ENCODE peak calls at places on chromosomes 11 and 22, in four cellular contexts. One of them, this sample, is unnamed.

GRCh38 chr11:117829369-117829725 is 4.8 kb upstream of the FXYD2 start:
- DNase-seq in GM12891: no peak
- DNase-seq in GM12878: no peak
- DNase-seq in K562: no peak
- DNase-seq in this sample: no peak

GRCh38 chr11:95625164-95626017 is 164.2 kb downstream of the FAM76B start:
- DNase-seq in GM12891: no peak
- DNase-seq in GM12878: no peak
- DNase-seq in K562: no peak
- DNase-seq in this sample: no peak

GRCh38 chr22:36349726-36350125 is 38.0 kb downstream of the MYH9 start:
- DNase-seq in GM12891: no peak
- DNase-seq in K562: no peak
- DNase-seq in GM12878: no peak
- DNase-seq in this sample: no peak

GRCh38 chr11:62575156-62575555 is 1.5 kb upstream of the EEF1G start:
- DNase-seq in GM12878: no peak
- DNase-seq in K562: no peak
- DNase-seq in GM12891: no peak
- DNase-seq in this sample: peak

GRCh38 chr11:92782806-92783205 is 186.6 kb upstream of the MTNR1B start:
- DNase-seq in GM12891: no peak
- DNase-seq in K562: no peak
- DNase-seq in GM12878: no peak
- DNase-seq in this sample: no peak

GRCh38 chr11:126115820-126116319 is 53.2 kb upstream of the CDON start:
- DNase-seq in GM12878: no peak
- DNase-seq in GM12891: no peak
- DNase-seq in K562: no peak
- DNase-seq in this sample: no peak

GRCh38 chr11:75576445-75577049 is 14.5 kb downstream of the SERPINH1 start:
- DNase-seq in K562: no peak
- DNase-seq in GM12891: peak
- DNase-seq in GM12878: peak
- DNase-seq in this sample: no peak

GRCh38 chr22:34886812-34887211 is 179.1 kb upstream of the ISX start:
- DNase-seq in K562: no peak
- DNase-seq in GM12878: no peak
- DNase-seq in GM12891: no peak
- DNase-seq in this sample: no peak

GRCh38 chr11:13668957-13669521 is 571 bp downstream of the FAR1 start:
- DNase-seq in K562: peak
- DNase-seq in GM12891: no peak
- DNase-seq in GM12878: no peak
- DNase-seq in this sample: no peak

GRCh38 chr22:21933413-21933812 is 19.2 kb downstream of the PPM1F start:
- DNase-seq in GM12878: no peak
- DNase-seq in K562: no peak
- DNase-seq in GM12891: no peak
- DNase-seq in this sample: no peak

DNA sequence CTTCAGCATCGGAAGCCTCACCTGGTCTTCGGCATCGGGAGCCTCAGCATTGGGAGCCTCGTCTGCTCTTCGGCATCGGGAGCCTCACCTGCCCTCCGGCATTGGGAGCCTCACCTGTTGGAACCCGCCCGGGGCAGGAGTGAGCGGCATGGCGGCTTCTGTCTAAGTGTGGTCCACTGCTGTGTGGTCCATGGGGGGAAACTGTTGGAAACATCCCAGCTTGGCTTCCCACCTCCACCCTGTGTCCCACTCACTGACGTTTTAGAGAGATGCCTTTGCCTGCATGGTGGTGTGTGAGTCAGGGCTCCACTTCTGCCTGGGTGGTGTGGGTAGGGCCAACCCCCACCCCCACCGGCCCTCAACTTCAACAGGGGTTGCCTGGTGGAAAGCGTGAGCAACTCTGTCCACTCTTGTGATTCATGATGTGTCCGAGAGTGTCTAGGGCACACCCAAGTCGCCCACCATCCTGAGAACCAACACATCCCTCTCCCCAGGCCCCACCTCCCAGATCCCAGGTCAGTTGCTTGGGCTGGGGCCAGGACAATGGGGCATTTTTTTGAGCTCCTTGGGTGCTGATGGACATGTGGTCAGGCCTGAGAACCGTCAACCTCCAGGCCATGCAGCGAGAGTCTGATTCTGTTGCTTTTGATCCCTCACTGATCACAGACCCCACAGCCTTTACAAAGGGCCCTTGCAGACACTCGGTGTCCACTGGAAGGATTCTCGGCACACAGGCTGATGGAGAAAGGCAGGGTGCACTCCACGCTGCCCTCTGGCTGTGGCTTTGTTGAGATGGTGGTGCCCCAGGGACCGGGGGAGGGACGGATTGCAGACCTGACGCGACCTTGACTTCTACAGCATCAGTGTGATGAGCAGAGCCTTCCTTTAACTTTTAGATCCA is 406.7 kb downstream of the TBC1D22A start:
- DNase-seq in GM12891: no peak
- DNase-seq in K562: no peak
- DNase-seq in GM12878: no peak
- DNase-seq in this sample: no peak
- TF ChIP-seq SPI1 in GM12891: no peak
- TF ChIP-seq SPI1 in K562: no peak
- TF ChIP-seq SPI1 in GM12878: no peak
- TF ChIP-seq SPI1 in this sample: no peak

GRCh38 chr11:130904380-130904779 is 11.9 kb downstream of the SNX19 start:
- DNase-seq in GM12891: no peak
- DNase-seq in K562: peak
- DNase-seq in GM12878: no peak
- DNase-seq in this sample: no peak
- TF ChIP-seq SPI1 in GM12891: no peak
- TF ChIP-seq SPI1 in K562: no peak
- TF ChIP-seq SPI1 in GM12878: no peak
- TF ChIP-seq SPI1 in this sample: no peak

GRCh38 chr22:19463491-19464469 is 15.2 kb downstream of the UFD1 start:
- DNase-seq in GM12891: no peak
- DNase-seq in K562: no peak
- DNase-seq in GM12878: no peak
- DNase-seq in this sample: no peak
- TF ChIP-seq SPI1 in GM12891: no peak
- TF ChIP-seq SPI1 in K562: no peak
- TF ChIP-seq SPI1 in GM12878: no peak
- TF ChIP-seq SPI1 in this sample: no peak

DNA sequence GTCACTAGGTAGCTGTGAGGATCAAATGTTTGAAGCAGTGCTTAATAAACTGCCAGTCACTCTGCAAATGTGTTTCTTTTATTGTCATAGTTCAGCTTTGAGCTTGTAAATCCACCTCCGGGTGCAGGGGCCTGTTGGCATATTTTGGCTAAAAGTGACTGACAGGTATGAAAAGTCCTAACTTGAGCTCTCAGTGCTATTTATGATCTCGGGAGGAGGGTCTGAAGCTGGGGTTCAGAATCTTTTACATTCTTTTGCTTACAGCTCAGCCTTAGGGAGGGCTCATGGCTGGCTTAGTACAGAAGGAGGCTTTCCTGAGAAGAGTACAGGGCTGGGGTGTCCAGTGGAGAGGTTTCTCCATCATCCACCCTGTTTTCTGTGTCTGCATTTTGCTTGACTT is 1.5 kb downstream of the ASPHD2 start:
- DNase-seq in K562: no peak
- DNase-seq in GM12891: no peak
- DNase-seq in GM12878: no peak
- DNase-seq in this sample: no peak
- TF ChIP-seq SPI1 in K562: no peak
- TF ChIP-seq SPI1 in GM12891: no peak
- TF ChIP-seq SPI1 in GM12878: no peak
- TF ChIP-seq SPI1 in this sample: no peak

This sample was measured in HL-60.